ENCODE peak calls at places on chromosomes 7 and 10, in five cellular contexts. One of them, this sample, is unnamed.

GRCh38 chr10:32938554-32939061 is 19.4 kb downstream of the ITGB1 start:
- DNase-seq in stomach: peak; percentile 39
- DNase-seq in HCT116: no peak
- DNase-seq in tibial nerve: no peak
- DNase-seq in IMR-90: no peak
- DNase-seq in this sample: peak; percentile 69

GRCh38 chr10:3754727-3755439 is 30.1 kb downstream of the KLF6 start:
- DNase-seq in stomach: no peak
- DNase-seq in IMR-90: peak; percentile 96
- DNase-seq in HCT116: peak; percentile 91
- DNase-seq in tibial nerve: no peak
- DNase-seq in this sample: no peak

GRCh38 chr10:129773359-129773990 is 190.6 kb downstream of the EBF3 start:
- DNase-seq in stomach: peak; percentile 18
- DNase-seq in tibial nerve: no peak
- DNase-seq in HCT116: no peak
- DNase-seq in IMR-90: no peak
- DNase-seq in this sample: no peak

GRCh38 chr10:36802523-36803153 is 322.8 kb upstream of the ANKRD30A start:
- DNase-seq in IMR-90: peak; percentile 19
- DNase-seq in tibial nerve: no peak
- DNase-seq in HCT116: no peak
- DNase-seq in stomach: no peak
- DNase-seq in this sample: no peak

GRCh38 chr10:34996843-34997242 is 93.3 kb downstream of the CUL2 start:
- DNase-seq in stomach: no peak
- DNase-seq in tibial nerve: no peak
- DNase-seq in IMR-90: peak; percentile 16
- DNase-seq in HCT116: no peak
- DNase-seq in this sample: no peak

GRCh38 chr7:801940-802364 is 30.3 kb upstream of the SUN1 start:
- DNase-seq in IMR-90: no peak
- DNase-seq in tibial nerve: peak; percentile 40
- DNase-seq in HCT116: no peak
- DNase-seq in stomach: peak; percentile 76
- DNase-seq in this sample: no peak

GRCh38 chr10:119149157-119149556 is 16.4 kb downstream of the SFXN4 start:
- DNase-seq in HCT116: no peak
- DNase-seq in tibial nerve: no peak
- DNase-seq in stomach: no peak
- DNase-seq in IMR-90: no peak
- DNase-seq in this sample: no peak

GRCh38 chr10:77989081-77989724 is 40.1 kb downstream of the POLR3A start:
- DNase-seq in HCT116: no peak
- DNase-seq in stomach: peak; percentile 60
- DNase-seq in IMR-90: peak; percentile 22
- DNase-seq in tibial nerve: no peak
- DNase-seq in this sample: no peak

GRCh38 chr10:23994459-23995046 is 214.4 kb upstream of the KIAA1217 start:
- DNase-seq in tibial nerve: peak; percentile 46
- DNase-seq in HCT116: peak; percentile 8
- DNase-seq in stomach: peak; percentile 74
- DNase-seq in IMR-90: peak; percentile 39
- DNase-seq in this sample: peak; percentile 59

GRCh38 chr10:94402204-94403033 is at the start of gene TBC1D12:
- DNase-seq in IMR-90: peak; percentile 97
- DNase-seq in stomach: peak; percentile 95
- DNase-seq in HCT116: peak; percentile 97
- DNase-seq in tibial nerve: peak; percentile 83
- DNase-seq in this sample: peak; percentile 95

GRCh38 chr7:17477182-17477581 is 178.7 kb downstream of the AHR start:
- DNase-seq in tibial nerve: no peak
- DNase-seq in IMR-90: no peak
- DNase-seq in stomach: no peak
- DNase-seq in HCT116: no peak
- DNase-seq in this sample: no peak

GRCh38 chr10:122267849-122268737 is 3.0 kb upstream of the BTBD16 start:
- DNase-seq in IMR-90: peak; percentile 25
- DNase-seq in tibial nerve: no peak
- DNase-seq in HCT116: peak; percentile 36
- DNase-seq in stomach: peak; percentile 57
- DNase-seq in this sample: peak; percentile 20

GRCh38 chr10:124332426-124332825 is 86.3 kb downstream of the OAT start:
- DNase-seq in HCT116: no peak
- DNase-seq in IMR-90: no peak
- DNase-seq in tibial nerve: no peak
- DNase-seq in stomach: no peak
- DNase-seq in this sample: no peak

GRCh38 chr7:88034083-88034695 is 100.1 kb downstream of the ADAM22 start:
- DNase-seq in HCT116: no peak
- DNase-seq in IMR-90: no peak
- DNase-seq in stomach: no peak
- DNase-seq in tibial nerve: no peak
- DNase-seq in this sample: no peak

GRCh38 chr7:39228946-39229345 is 251.2 kb downstream of the POU6F2 start:
- DNase-seq in stomach: no peak
- DNase-seq in HCT116: no peak
- DNase-seq in tibial nerve: no peak
- DNase-seq in IMR-90: peak; percentile 0
- DNase-seq in this sample: no peak

GRCh38 chr10:105358911-105359310 is 717.8 kb downstream of the SORCS3 start:
- DNase-seq in IMR-90: no peak
- DNase-seq in stomach: no peak
- DNase-seq in tibial nerve: no peak
- DNase-seq in HCT116: no peak
- DNase-seq in this sample: no peak

GRCh38 chr10:97601268-97602215 is 12.0 kb downstream of the C10orf62 start:
- DNase-seq in IMR-90: no peak
- DNase-seq in tibial nerve: no peak
- DNase-seq in stomach: no peak
- DNase-seq in HCT116: no peak
- DNase-seq in this sample: no peak

GRCh38 chr10:103448751-103449150 is 3.4 kb downstream of the CALHM2 start:
- DNase-seq in IMR-90: peak; percentile 87
- DNase-seq in tibial nerve: peak; percentile 59
- DNase-seq in stomach: no peak
- DNase-seq in HCT116: no peak
- DNase-seq in this sample: no peak

GRCh38 chr10:128393546-128393945 is 267.3 kb upstream of the MKI67 start:
- DNase-seq in IMR-90: no peak
- DNase-seq in tibial nerve: no peak
- DNase-seq in stomach: no peak
- DNase-seq in HCT116: no peak
- DNase-seq in this sample: no peak

GRCh38 chr10:86942441-86943315 is 14.7 kb downstream of the MMRN2 start:
- DNase-seq in tibial nerve: no peak
- DNase-seq in IMR-90: no peak
- DNase-seq in HCT116: no peak
- DNase-seq in stomach: peak; percentile 26
- DNase-seq in this sample: no peak

GRCh38 chr10:27742195-27742925 is 3.3 kb downstream of the MKX start:
- DNase-seq in IMR-90: peak; percentile 85
- DNase-seq in stomach: peak; percentile 86
- DNase-seq in HCT116: peak; percentile 67
- DNase-seq in tibial nerve: peak; percentile 40
- DNase-seq in this sample: peak; percentile 72
- TF ChIP-seq POLR2A in IMR-90: peak; percentile 61
- TF ChIP-seq POLR2A in stomach: no peak
- TF ChIP-seq POLR2A in HCT116: no peak
- TF ChIP-seq POLR2A in tibial nerve: no peak
- TF ChIP-seq POLR2A in this sample: no peak

GRCh38 chr10:1020460-1020859 is 5.2 kb downstream of the IDI2 start:
- DNase-seq in stomach: no peak
- DNase-seq in HCT116: no peak
- DNase-seq in tibial nerve: no peak
- DNase-seq in IMR-90: no peak
- DNase-seq in this sample: no peak

GRCh38 chr10:1020966-1021365 is 4.7 kb downstream of the IDI2 start:
- DNase-seq in IMR-90: no peak
- DNase-seq in HCT116: no peak
- DNase-seq in tibial nerve: no peak
- DNase-seq in stomach: no peak
- DNase-seq in this sample: no peak

GRCh38 chr10:1015688-1016087 is 10.0 kb downstream of the IDI2 start:
- DNase-seq in stomach: no peak
- DNase-seq in IMR-90: no peak
- DNase-seq in tibial nerve: no peak
- DNase-seq in HCT116: no peak
- DNase-seq in this sample: no peak

GRCh38 chr10:1022413-1022812 is 3.2 kb downstream of the IDI2 start:
- DNase-seq in HCT116: no peak
- DNase-seq in tibial nerve: no peak
- DNase-seq in IMR-90: no peak
- DNase-seq in stomach: no peak
- DNase-seq in this sample: no peak

DNA sequence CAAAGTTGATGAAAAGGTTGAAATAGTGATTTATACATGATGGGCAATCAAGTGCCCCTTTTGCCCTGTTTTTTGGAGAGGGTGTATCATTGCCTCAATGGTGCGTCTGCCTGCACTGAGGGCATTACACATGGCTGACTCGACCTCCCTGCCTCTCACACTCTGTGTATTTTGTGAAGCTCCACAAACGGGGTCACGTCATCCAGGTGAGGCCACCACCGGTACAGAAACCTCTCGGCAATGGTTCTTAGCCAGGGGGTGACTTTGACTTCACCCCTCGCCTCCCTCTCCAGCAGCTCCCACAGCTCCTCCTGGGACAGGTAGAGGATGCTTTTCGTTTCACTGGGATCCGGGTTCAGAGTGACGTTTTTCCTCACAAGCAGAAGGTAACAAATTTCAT is 6.3 kb downstream of the IDI2 start:
- DNase-seq in IMR-90: no peak
- DNase-seq in stomach: no peak
- DNase-seq in HCT116: no peak
- DNase-seq in tibial nerve: no peak
- DNase-seq in this sample: no peak
- TF ChIP-seq POLR2A in IMR-90: no peak
- TF ChIP-seq POLR2A in stomach: no peak
- TF ChIP-seq POLR2A in HCT116: no peak
- TF ChIP-seq POLR2A in tibial nerve: no peak
- TF ChIP-seq POLR2A in this sample: no peak

GRCh38 chr10:100654835-100655759 is 90.3 kb upstream of the PAX2 start:
- DNase-seq in IMR-90: no peak
- DNase-seq in HCT116: no peak
- DNase-seq in tibial nerve: no peak
- DNase-seq in stomach: no peak
- DNase-seq in this sample: no peak
- TF ChIP-seq POLR2A in IMR-90: no peak
- TF ChIP-seq POLR2A in HCT116: no peak
- TF ChIP-seq POLR2A in tibial nerve: no peak
- TF ChIP-seq POLR2A in stomach: no peak
- TF ChIP-seq POLR2A in this sample: no peak

GRCh38 chr10:50623299-50624153 is at the start of gene SGMS1:
- DNase-seq in IMR-90: peak; percentile 83
- DNase-seq in stomach: peak; percentile 89
- DNase-seq in HCT116: peak; percentile 50
- DNase-seq in tibial nerve: peak; percentile 73
- DNase-seq in this sample: peak; percentile 89
- TF ChIP-seq POLR2A in IMR-90: no peak
- TF ChIP-seq POLR2A in stomach: no peak
- TF ChIP-seq POLR2A in HCT116: no peak
- TF ChIP-seq POLR2A in tibial nerve: peak; percentile 65
- TF ChIP-seq POLR2A in this sample: no peak

GRCh38 chr10:120396228-120396627 is 60.8 kb upstream of the PLPP4 start:
- DNase-seq in IMR-90: no peak
- DNase-seq in HCT116: no peak
- DNase-seq in stomach: no peak
- DNase-seq in tibial nerve: no peak
- DNase-seq in this sample: no peak

GRCh38 chr10:120392671-120393079 is 64.4 kb upstream of the PLPP4 start:
- DNase-seq in stomach: peak; percentile 57
- DNase-seq in IMR-90: no peak
- DNase-seq in HCT116: no peak
- DNase-seq in tibial nerve: no peak
- DNase-seq in this sample: no peak

GRCh38 chr10:120392245-120392644 is 64.8 kb upstream of the PLPP4 start:
- DNase-seq in HCT116: no peak
- DNase-seq in stomach: no peak
- DNase-seq in IMR-90: no peak
- DNase-seq in tibial nerve: no peak
- DNase-seq in this sample: no peak

GRCh38 chr10:120398180-120398579 is 58.8 kb upstream of the PLPP4 start:
- DNase-seq in IMR-90: no peak
- DNase-seq in tibial nerve: no peak
- DNase-seq in stomach: no peak
- DNase-seq in HCT116: no peak
- DNase-seq in this sample: no peak

GRCh38 chr10:120394446-120394845 is 62.6 kb upstream of the PLPP4 start:
- DNase-seq in tibial nerve: no peak
- DNase-seq in HCT116: no peak
- DNase-seq in IMR-90: no peak
- DNase-seq in stomach: no peak
- DNase-seq in this sample: no peak
- TF ChIP-seq POLR2A in tibial nerve: no peak
- TF ChIP-seq POLR2A in HCT116: no peak
- TF ChIP-seq POLR2A in IMR-90: no peak
- TF ChIP-seq POLR2A in stomach: no peak
- TF ChIP-seq POLR2A in this sample: no peak

DNA sequence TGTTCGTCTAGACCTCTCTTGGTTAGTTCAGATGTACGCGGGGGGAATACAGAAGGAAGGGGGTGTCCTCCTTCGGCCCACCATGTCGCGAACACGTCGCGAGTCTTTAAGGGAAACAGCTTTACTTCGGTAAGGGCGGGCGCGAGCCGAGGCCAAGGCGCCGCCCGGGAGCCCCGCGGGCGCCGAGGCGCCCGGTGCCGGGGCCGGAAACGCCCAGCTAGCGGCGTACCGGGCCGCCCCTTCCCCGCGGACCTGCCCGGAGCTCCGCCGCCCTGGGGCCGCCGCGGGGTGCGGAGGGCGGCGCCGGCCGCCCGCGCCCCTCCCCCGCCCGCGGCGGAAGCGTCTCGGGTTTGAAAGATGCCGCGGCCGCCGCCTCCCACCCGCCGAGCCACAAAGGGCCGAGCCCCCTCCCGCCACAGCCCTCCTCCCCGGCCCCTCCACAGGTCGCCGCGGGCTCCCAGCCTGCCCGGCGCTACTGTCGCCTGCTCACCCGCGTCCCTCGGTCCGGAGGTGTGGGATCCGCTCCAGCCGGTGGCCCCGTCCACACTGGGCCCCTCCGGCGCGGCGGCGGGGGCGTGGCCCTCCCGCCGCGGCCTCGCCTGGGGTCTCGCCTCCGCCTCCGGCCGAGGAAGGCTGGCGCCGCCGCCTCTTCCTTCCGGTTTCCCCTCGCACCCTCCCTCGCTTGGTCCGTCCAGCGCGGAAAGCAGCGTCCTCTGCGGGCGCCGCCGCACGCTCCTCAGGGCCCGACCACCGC is at the start of gene KBTBD2:
- DNase-seq in tibial nerve: peak; percentile 53
- DNase-seq in HCT116: peak; percentile 68
- DNase-seq in stomach: peak; percentile 82
- DNase-seq in IMR-90: peak; percentile 84
- DNase-seq in this sample: peak; percentile 81
- TF ChIP-seq POLR2A in tibial nerve: peak; percentile 10
- TF ChIP-seq POLR2A in HCT116: no peak
- TF ChIP-seq POLR2A in stomach: no peak
- TF ChIP-seq POLR2A in IMR-90: peak; percentile 82
- TF ChIP-seq POLR2A in this sample: peak; percentile 66

This sample was measured in erythroblast.